ENCODE peak calls at places on chromosome 14, in eight cellular contexts. P is HuH-7; N is iPS-NIHi11; H is fibroblast of mammary gland; F is heart left ventricle; W is activated gamma-delta T cell treated with anti-CD3 and anti-CD28 coated beads, Interleukin-2, amount 50 U/mL, for 16 hours; U is Kasumi-1; J is T-helper 2 cell. M is an unnamed sample.

GRCh38 chr14:69716483-69717187 is 50.3 kb upstream of the SRSF5 start:
- DNase-seq in N (no peak), W (peak; percentile 38), P (no peak), U (no peak), H (peak; percentile 85), J (peak; percentile 72), F (no peak), M (peak; percentile 65)

GRCh38 chr14:105085766-105086165 is 20.5 kb upstream of the GPR132 start:
- DNase-seq in U (no peak), W (no peak), H (no peak), P (no peak), J (no peak), N (no peak), F (peak; percentile 16), M (no peak)

GRCh38 chr14:22159968-22160367 is 429.1 kb downstream of the DAD1 start:
- DNase-seq in U (no peak), N (no peak), J (no peak), W (no peak), P (no peak), H (no peak), F (no peak), M (no peak)

GRCh38 chr14:86237733-86238132 is 707.8 kb downstream of the FLRT2 start:
- DNase-seq in U (no peak), P (no peak), W (no peak), H (no peak), N (peak; percentile 7), J (no peak), F (no peak), M (no peak)

GRCh38 chr14:23070262-23071129 is 13.2 kb upstream of the CDH24 start:
- DNase-seq in U (no peak), F (no peak), J (no peak), N (no peak), W (no peak), P (no peak), H (no peak), M (no peak)

GRCh38 chr14:56809262-56810215 is 740 bp downstream of the OTX2 start:
- DNase-seq in F (no peak), U (no peak), P (no peak), W (no peak), H (no peak), N (no peak), J (no peak), M (no peak)

GRCh38 chr14:101780390-101780789 is 18.9 kb downstream of the PPP2R5C start:
- DNase-seq in H (no peak), N (peak; percentile 39), P (no peak), F (no peak), U (no peak), W (no peak), J (no peak), M (no peak)

GRCh38 chr14:90483551-90483950 is 86.7 kb downstream of the CALM1 start:
- DNase-seq in H (no peak), F (peak; percentile 61), U (peak; percentile 85), N (peak; percentile 54), P (no peak), W (peak; percentile 22), J (peak; percentile 44), M (no peak)

GRCh38 chr14:103329421-103330347 is 4.4 kb upstream of the EIF5 start:
- DNase-seq in U (peak; percentile 62), N (no peak), J (no peak), W (no peak), F (no peak), H (peak; percentile 66), P (peak; percentile 47), M (no peak)

GRCh38 chr14:105350450-105351244 is 36.1 kb downstream of the PACS2 start:
- DNase-seq in P (no peak), U (no peak), W (no peak), F (no peak), H (no peak), J (no peak), N (no peak), M (no peak)

GRCh38 chr14:28240909-28241308 is 525.7 kb upstream of the FOXG1 start:
- DNase-seq in H (no peak), N (no peak), J (no peak), U (no peak), W (no peak), F (no peak), P (no peak), M (no peak)

GRCh38 chr14:72291908-72292688 is 359.9 kb downstream of the RGS6 start:
- DNase-seq in N (peak; percentile 61), F (peak; percentile 19), P (peak; percentile 11), W (no peak), J (no peak), U (peak; percentile 68), H (peak; percentile 28), M (peak; percentile 26)

GRCh38 chr14:67940894-67941455 is 121.4 kb downstream of the RAD51B start:
- DNase-seq in P (no peak), J (no peak), F (no peak), U (no peak), W (no peak), H (peak; percentile 98), N (no peak), M (peak; percentile 24)

GRCh38 chr14:57732886-57733285 is 133.0 kb downstream of the SLC35F4 start:
- DNase-seq in H (peak; percentile 70), P (no peak), W (no peak), N (no peak), F (no peak), J (no peak), U (no peak), M (no peak)

GRCh38 chr14:96253140-96253539 is 2.9 kb upstream of the BDKRB1 start:
- DNase-seq in U (no peak), W (no peak), P (no peak), J (no peak), H (peak; percentile 91), N (no peak), F (no peak), M (peak; percentile 73)

GRCh38 chr14:105420141-105420975 is 731 bp downstream of the MTA1 start:
- DNase-seq in J (no peak), F (no peak), H (no peak), U (no peak), N (peak; percentile 60), P (no peak), W (no peak), M (no peak)

GRCh38 chr14:96797188-96797942 is at the start of gene VRK1:
- DNase-seq in H (peak; percentile 91), N (peak; percentile 96), P (peak; percentile 81), U (peak; percentile 96), W (peak; percentile 92), F (peak; percentile 97), J (peak; percentile 86), M (peak; percentile 54)

GRCh38 chr14:72753879-72754400 is 140.0 kb downstream of the DPF3 start:
- DNase-seq in W (no peak), P (no peak), H (no peak), U (no peak), F (no peak), N (no peak), J (no peak), M (no peak)

GRCh38 chr14:24595046-24595808 is 14.3 kb downstream of the GZMH start:
- DNase-seq in U (no peak), H (no peak), W (no peak), F (no peak), N (no peak), P (no peak), J (no peak), M (no peak)

GRCh38 chr14:56333361-56334279 is 215.4 kb downstream of the PELI2 start:
- DNase-seq in W (no peak), H (peak; percentile 87), J (no peak), P (no peak), F (no peak), N (no peak), U (peak; percentile 45), M (no peak)

GRCh38 chr14:64755661-64756265 is 51.5 kb downstream of the PLEKHG3 start:
- DNase-seq in P (no peak), N (no peak), F (no peak), U (no peak), H (peak; percentile 48), J (peak; percentile 85), W (peak; percentile 28), M (no peak)

GRCh38 chr14:52328286-52328685 is 14.2 kb downstream of the PTGER2 start:
- DNase-seq in U (no peak), N (no peak), J (no peak), H (peak; percentile 84), W (no peak), F (no peak), P (no peak), M (peak; percentile 57)

GRCh38 chr14:22099942-22100763 is 426.5 kb upstream of the OR4E1 start:
- DNase-seq in N (peak; percentile 55), U (peak; percentile 93), H (peak; percentile 33), W (peak; percentile 39), P (peak; percentile 36), J (no peak), F (peak; percentile 61), M (peak; percentile 6)

GRCh38 chr14:99395904-99396530 is 84.6 kb downstream of the SETD3 start:
- DNase-seq in P (no peak), H (peak; percentile 56), U (peak; percentile 27), J (peak; percentile 17), F (no peak), W (no peak), N (no peak), M (peak; percentile 3)

GRCh38 chr14:90505531-90505930 is 108.7 kb downstream of the CALM1 start:
- DNase-seq in W (no peak), H (no peak), N (no peak), F (no peak), U (no peak), P (no peak), J (no peak), M (no peak)

GRCh38 chr14:87566986-87567385 is 426.0 kb downstream of the GALC start:
- DNase-seq in N (no peak), U (no peak), F (no peak), P (no peak), J (no peak), W (no peak), H (peak; percentile 27), M (no peak)

GRCh38 chr14:78414172-78414571 is 244.0 kb downstream of the NRXN3 start:
- DNase-seq in U (no peak), W (no peak), F (no peak), P (no peak), H (no peak), N (no peak), J (no peak), M (no peak)

GRCh38 chr14:104423715-104424405 is 155.7 kb upstream of the C14orf180 start:
- DNase-seq in P (no peak), F (no peak), J (no peak), W (no peak), N (no peak), U (no peak), H (no peak), M (no peak)

GRCh38 chr14:81811705-81812269 is 278.1 kb upstream of the SEL1L start:
- DNase-seq in H (no peak), J (no peak), N (no peak), U (no peak), P (no peak), W (no peak), F (no peak), M (no peak)

GRCh38 chr14:100537701-100538565 is 49.3 kb downstream of the BEGAIN start:
- DNase-seq in U (no peak), J (no peak), N (no peak), W (no peak), H (no peak), P (no peak), F (peak; percentile 18), M (no peak)

GRCh38 chr14:75070383-75070782 is 942 bp downstream of the ZC2HC1C start:
- DNase-seq in J (no peak), H (peak; percentile 78), N (no peak), P (no peak), W (no peak), U (no peak), F (no peak), M (no peak)

GRCh38 chr14:86321151-86321550 is 791.2 kb downstream of the FLRT2 start:
- DNase-seq in F (no peak), H (no peak), W (no peak), U (peak; percentile 11), J (no peak), N (no peak), P (no peak), M (no peak)

GRCh38 chr14:101202627-101203404 is 299.3 kb upstream of the RTL1 start:
- DNase-seq in U (no peak), W (no peak), H (no peak), P (no peak), F (no peak), J (no peak), N (no peak), M (no peak)

GRCh38 chr14:65791551-65791981 is 379.0 kb downstream of the FUT8 start:
- DNase-seq in N (no peak), U (no peak), W (peak; percentile 17), J (peak; percentile 66), F (no peak), P (no peak), H (peak; percentile 35), M (peak; percentile 84)